ENCODE peak calls at places on chromosomes 5 and 9, in seven cellular contexts. L, X, K, A, M, U and B are unnamed samples.

GRCh38 chr5:139494832-139495231 is 12.3 kb upstream of the STING1 start:
- DNase-seq in L (peak), A (no peak), X (no peak), K (no peak), U (peak), M (no peak), B (no peak)

GRCh38 chr5:50365615-50366251 is 75.4 kb downstream of the EMB start:
- DNase-seq in K (no peak), X (no peak), A (no peak), L (no peak), U (no peak), M (no peak), B (no peak)

GRCh38 chr5:123610665-123611406 is 98.9 kb downstream of the CSNK1G3 start:
- DNase-seq in K (peak), M (no peak), L (peak), U (peak), A (no peak), X (peak), B (no peak)

GRCh38 chr5:91494447-91495001 is 111.4 kb upstream of the ARRDC3 start:
- DNase-seq in X (no peak), M (no peak), K (no peak), L (no peak), A (no peak), U (no peak), B (no peak)

GRCh38 chr5:31106742-31107546 is 86.5 kb upstream of the CDH6 start:
- DNase-seq in A (no peak), M (peak), X (no peak), U (peak), L (peak), K (no peak), B (no peak)

GRCh38 chr5:76402251-76402879 is 720 bp upstream of the IQGAP2 start:
- DNase-seq in M (no peak), A (peak), X (peak), K (peak), L (no peak), U (no peak), B (no peak)

GRCh38 chr9:22203371-22204138 is 194.4 kb upstream of the CDKN2B start:
- DNase-seq in L (peak), U (no peak), M (no peak), K (no peak), A (no peak), X (no peak), B (no peak)

GRCh38 chr5:125865166-125865815 is 557.9 kb upstream of the GRAMD2B start:
- DNase-seq in X (no peak), M (no peak), K (no peak), A (no peak), U (peak), L (peak), B (no peak)

GRCh38 chr9:93149361-93149760 is 15.3 kb upstream of the NINJ1 start:
- DNase-seq in L (peak), M (no peak), A (no peak), X (no peak), U (no peak), K (no peak), B (no peak)

GRCh38 chr9:88971131-88971960 is 19.9 kb upstream of the S1PR3 start:
- DNase-seq in K (no peak), L (no peak), M (no peak), U (no peak), A (no peak), X (no peak), B (no peak)

GRCh38 chr5:113510836-113511451 is 2.5 kb upstream of the YTHDC2 start:
- DNase-seq in X (no peak), U (no peak), M (no peak), A (no peak), K (peak), L (peak), B (no peak)

GRCh38 chr9:89442981-89443817 is 54.7 kb downstream of the SEMA4D start:
- DNase-seq in X (no peak), U (peak), L (peak), A (no peak), K (no peak), M (no peak), B (no peak)

GRCh38 chr9:123640792-123641222 is 284.8 kb downstream of the CRB2 start:
- DNase-seq in U (no peak), M (no peak), L (no peak), A (no peak), K (no peak), X (peak), B (no peak)

GRCh38 chr9:86978986-86979385 is 31.7 kb upstream of the GAS1 start:
- DNase-seq in M (no peak), K (no peak), A (no peak), L (no peak), U (peak), X (no peak), B (no peak)

GRCh38 chr5:31192442-31192841 is 1.0 kb upstream of the CDH6 start:
- DNase-seq in U (no peak), M (no peak), K (no peak), L (no peak), X (no peak), A (no peak), B (no peak)

GRCh38 chr5:61724102-61724501 is 392.0 kb downstream of the ZSWIM6 start:
- DNase-seq in K (no peak), U (no peak), L (no peak), M (no peak), A (no peak), X (no peak), B (no peak)

GRCh38 chr5:132020568-132021339 is 9.3 kb upstream of the ACSL6 start:
- DNase-seq in M (no peak), K (no peak), U (no peak), A (no peak), X (no peak), L (peak), B (no peak)

GRCh38 chr5:95773325-95774059 is 42.4 kb downstream of the RHOBTB3 start:
- DNase-seq in U (peak), K (peak), A (no peak), X (no peak), M (no peak), L (peak), B (no peak)

GRCh38 chr5:53399921-53400697 is 80.3 kb upstream of the FST start:
- DNase-seq in L (no peak), K (no peak), M (no peak), A (no peak), X (no peak), U (peak), B (no peak)

GRCh38 chr5:34915856-34916192 is 313 bp downstream of the BRIX1 start:
- DNase-seq in X (no peak), K (no peak), A (peak), U (no peak), M (no peak), L (no peak), B (no peak)

GRCh38 chr9:80994892-80995291 is 694.5 kb downstream of the TLE1 start:
- DNase-seq in X (no peak), U (peak), K (no peak), M (no peak), L (peak), A (no peak), B (no peak)

GRCh38 chr5:143390941-143391340 is 12.5 kb downstream of the NR3C1 start:
- DNase-seq in A (no peak), M (no peak), L (no peak), U (no peak), K (no peak), X (no peak), B (no peak)

GRCh38 chr5:175695161-175696126 is 37.6 kb downstream of the HRH2 start:
- DNase-seq in A (no peak), M (no peak), L (no peak), X (no peak), U (no peak), K (no peak), B (no peak)

GRCh38 chr5:60332244-60333018 is 367.5 kb downstream of the DEPDC1B start:
- DNase-seq in A (no peak), X (no peak), M (no peak), L (peak), K (no peak), U (peak), B (no peak)

GRCh38 chr5:154313360-154314017 is 123.0 kb downstream of the GALNT10 start:
- DNase-seq in A (no peak), L (no peak), X (no peak), K (no peak), M (no peak), U (no peak), B (peak)

GRCh38 chr5:161382702-161383101 is 163.8 kb downstream of the GABRB2 start:
- DNase-seq in L (no peak), A (no peak), K (no peak), M (no peak), U (no peak), X (no peak), B (no peak)

GRCh38 chr9:69223605-69224004 is 49.5 kb downstream of the TJP2 start:
- DNase-seq in K (peak), M (no peak), A (no peak), U (peak), X (no peak), L (peak), B (peak)

GRCh38 chr9:136310273-136311030 is 6.6 kb upstream of the CCDC187 start:
- DNase-seq in X (no peak), K (no peak), U (no peak), M (no peak), L (no peak), A (no peak), B (no peak)

GRCh38 chr5:144093868-144094267 is 76.6 kb downstream of the YIPF5 start:
- DNase-seq in L (no peak), U (no peak), K (no peak), X (no peak), M (no peak), A (no peak), B (no peak)

GRCh38 chr5:29897916-29898315 is 1295.6 kb upstream of the CDH6 start:
- DNase-seq in A (no peak), L (no peak), K (no peak), U (no peak), M (no peak), X (no peak), B (no peak)

GRCh38 chr9:27528886-27529315 is 713 bp downstream of the MOB3B start:
- DNase-seq in X (peak), L (peak), A (peak), U (no peak), K (peak), M (no peak), B (no peak)

GRCh38 chr5:130605200-130605599 is 559.9 kb downstream of the HINT1 start:
- DNase-seq in K (peak), X (no peak), M (no peak), A (no peak), L (peak), U (peak), B (no peak)

GRCh38 chr9:2096376-2096970 is 81.3 kb downstream of the SMARCA2 start:
- DNase-seq in K (no peak), A (no peak), M (no peak), L (no peak), X (no peak), U (no peak), B (no peak)

GRCh38 chr9:138067594-138068367 is 190.2 kb downstream of the CACNA1B start:
- DNase-seq in M (no peak), L (no peak), U (no peak), X (no peak), K (no peak), A (no peak), B (no peak)

GRCh38 chr5:149224282-149224681 is 47.4 kb upstream of the AFAP1L1 start:
- DNase-seq in M (no peak), X (no peak), K (no peak), U (no peak), A (no peak), L (no peak), B (no peak)

GRCh38 chr5:56088431-56088949 is 93.7 kb upstream of the IL6ST start:
- DNase-seq in K (no peak), A (no peak), M (no peak), L (no peak), U (no peak), X (no peak), B (no peak)

GRCh38 chr5:137667341-137667740 is 68.5 kb downstream of the KLHL3 start:
- DNase-seq in U (no peak), M (no peak), X (no peak), A (no peak), K (no peak), L (no peak), B (no peak)

GRCh38 chr5:180291234-180291940 is 496 bp downstream of the MAPK9 start:
- DNase-seq in U (no peak), M (no peak), A (no peak), K (no peak), X (no peak), L (peak), B (no peak)

GRCh38 chr5:76544268-76544926 is 78.8 kb downstream of the F2RL2 start:
- DNase-seq in M (no peak), U (peak), A (peak), K (peak), L (peak), X (peak), B (peak)